ENCODE peak calls at places on chromosomes 4 and X, in seven cellular contexts. P is fibroblast of mammary gland; G is CD8-positive, alpha-beta T cell; D is brain microvascular endothelial cell; J is kidney; A is heart left ventricle; O is dorsolateral prefrontal cortex. R is an unnamed sample.

GRCh38 chrX:114581528-114582263 is 2.2 kb upstream of the HTR2C start:
- DNase-seq in G (no peak), O (no peak), D (no peak), J (no peak), A (no peak), P (no peak), R (no peak)

GRCh38 chrX:129934461-129934860 is 28.5 kb downstream of the UTP14A start:
- DNase-seq in O (peak; percentile 46), D (no peak), G (no peak), P (no peak), J (no peak), A (no peak), R (no peak)

GRCh38 chrX:104104676-104105075 is 7.6 kb upstream of the ZCCHC18 start:
- DNase-seq in P (no peak), J (no peak), G (no peak), D (no peak), O (no peak), A (no peak), R (no peak)

GRCh38 chrX:63656871-63657580 is 128.0 kb downstream of the ARHGEF9 start:
- DNase-seq in J (no peak), O (no peak), D (peak; percentile 82), G (no peak), P (peak; percentile 72), A (no peak), R (no peak)

GRCh38 chr4:109552240-109552639 is 7.8 kb upstream of the MCUB start:
- DNase-seq in G (no peak), O (no peak), J (no peak), P (no peak), D (no peak), A (no peak), R (no peak)

GRCh38 chrX:123731258-123731986 is 1.4 kb downstream of the THOC2 start:
- DNase-seq in D (peak; percentile 31), A (no peak), G (no peak), O (no peak), P (peak; percentile 35), J (no peak), R (peak; percentile 14)

GRCh38 chr4:173014113-173014558 is 154.5 kb upstream of the GALNT7 start:
- DNase-seq in A (no peak), D (peak; percentile 85), J (no peak), P (peak; percentile 83), O (peak; percentile 53), G (no peak), R (no peak)

GRCh38 chrX:1307626-1308340 is 28.8 kb upstream of the IL3RA start:
- DNase-seq in G (no peak), A (no peak), O (no peak), D (no peak), P (no peak), J (peak; percentile 4), R (no peak)

GRCh38 chr4:55546633-55547460 is at the start of gene CLOCK:
- DNase-seq in J (peak; percentile 96), P (peak; percentile 80), G (peak; percentile 90), A (peak; percentile 88), D (peak; percentile 70), O (peak; percentile 87), R (peak; percentile 93)

GRCh38 chrX:48021026-48021900 is 14.5 kb downstream of the SPACA5 start:
- DNase-seq in D (peak; percentile 73), A (peak; percentile 74), P (peak; percentile 80), G (peak; percentile 88), O (peak; percentile 62), J (peak; percentile 84), R (peak; percentile 87)

GRCh38 chr4:100147684-100148083 is 42.6 kb downstream of the DDIT4L start:
- DNase-seq in G (no peak), A (no peak), O (no peak), D (no peak), J (no peak), P (no peak), R (no peak)

GRCh38 chrX:64394874-64395567 is at the start of gene MTMR8:
- DNase-seq in A (peak; percentile 68), J (peak; percentile 89), O (peak; percentile 77), P (peak; percentile 38), G (peak; percentile 85), D (peak; percentile 41), R (peak; percentile 88)

GRCh38 chr4:37745946-37746345 is 59.8 kb upstream of the RELL1 start:
- DNase-seq in O (no peak), G (no peak), A (no peak), D (no peak), P (peak; percentile 63), J (no peak), R (no peak)

GRCh38 chrX:111511477-111511876 is at the start of gene SERTM2:
- DNase-seq in A (no peak), P (peak; percentile 4), D (no peak), O (no peak), J (no peak), G (no peak), R (no peak)

GRCh38 chr4:89001647-89002518 is 55.1 kb downstream of the FAM13A start:
- DNase-seq in O (no peak), J (no peak), P (no peak), A (no peak), D (no peak), G (no peak), R (no peak)

GRCh38 chr4:165288639-165289428 is 38.6 kb upstream of the MSMO1 start:
- DNase-seq in J (no peak), D (peak; percentile 56), O (no peak), G (no peak), P (peak; percentile 79), A (no peak), R (no peak)

GRCh38 chr4:184100297-184100885 is 117.3 kb downstream of the ENPP6 start:
- DNase-seq in A (peak; percentile 26), J (no peak), D (peak; percentile 5), O (peak; percentile 83), P (no peak), G (peak; percentile 53), R (peak; percentile 48)

GRCh38 chrX:71627588-71628404 is 9.5 kb upstream of the CXCR3 start:
- DNase-seq in G (no peak), J (no peak), O (no peak), A (no peak), D (no peak), P (peak; percentile 35), R (no peak)

GRCh38 chr4:6692379-6692778 is 1.3 kb upstream of the S100P start:
- DNase-seq in A (no peak), J (no peak), G (no peak), O (no peak), P (no peak), D (no peak), R (no peak)

GRCh38 chr4:6693274-6694176 is at the start of gene S100P:
- DNase-seq in P (no peak), A (no peak), G (no peak), J (peak; percentile 77), O (no peak), D (no peak), R (no peak)

GRCh38 chr4:6692806-6693205 is 872 bp upstream of the S100P start:
- DNase-seq in J (no peak), A (no peak), G (no peak), D (no peak), P (peak; percentile 42), O (no peak), R (no peak)

GRCh38 chr4:6695660-6696581 is 2.2 kb downstream of the S100P start:
- DNase-seq in G (peak; percentile 84), P (no peak), D (no peak), O (no peak), J (no peak), A (no peak), R (peak; percentile 35)

GRCh38 chr4:6694177-6694901 is 661 bp downstream of the S100P start:
- DNase-seq in A (no peak), J (no peak), P (no peak), G (no peak), D (no peak), O (no peak), R (no peak)
- H3K4me3 ChIP-seq in A (no peak overlapping the region), J (no peak overlapping the region), P (no peak overlapping the region), G (no peak overlapping the region), D (no peak overlapping the region), O (no peak overlapping the region), R (no peak overlapping the region)

DNA sequence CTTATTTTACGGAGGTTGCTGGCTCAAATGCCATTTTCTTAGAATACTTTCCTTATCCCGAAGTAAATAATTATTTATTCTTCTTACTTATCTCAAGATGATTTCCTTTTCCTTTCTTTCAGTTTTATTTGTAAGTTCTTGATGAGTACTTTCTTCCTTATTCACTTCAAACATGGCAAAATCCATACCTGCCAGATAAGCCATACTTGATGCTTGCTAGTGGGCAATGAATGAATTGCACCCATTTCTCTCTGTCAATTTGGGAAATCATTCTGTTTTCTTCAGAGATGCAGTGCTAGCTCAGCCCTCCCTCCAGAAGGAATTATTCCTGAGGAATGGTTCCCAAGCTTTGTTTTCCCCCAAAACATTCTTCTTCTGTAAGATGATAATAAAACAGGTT is 598.3 kb downstream of the SPRY1 start:
- DNase-seq in P (no peak), G (no peak), D (no peak), O (no peak), A (no peak), J (no peak), R (no peak)
- TF ChIP-seq CTCF in P (peak; percentile 36), G (no peak), D (peak; percentile 49), O (no peak), A (no peak), J (no peak), R (peak; percentile 21)

DNA sequence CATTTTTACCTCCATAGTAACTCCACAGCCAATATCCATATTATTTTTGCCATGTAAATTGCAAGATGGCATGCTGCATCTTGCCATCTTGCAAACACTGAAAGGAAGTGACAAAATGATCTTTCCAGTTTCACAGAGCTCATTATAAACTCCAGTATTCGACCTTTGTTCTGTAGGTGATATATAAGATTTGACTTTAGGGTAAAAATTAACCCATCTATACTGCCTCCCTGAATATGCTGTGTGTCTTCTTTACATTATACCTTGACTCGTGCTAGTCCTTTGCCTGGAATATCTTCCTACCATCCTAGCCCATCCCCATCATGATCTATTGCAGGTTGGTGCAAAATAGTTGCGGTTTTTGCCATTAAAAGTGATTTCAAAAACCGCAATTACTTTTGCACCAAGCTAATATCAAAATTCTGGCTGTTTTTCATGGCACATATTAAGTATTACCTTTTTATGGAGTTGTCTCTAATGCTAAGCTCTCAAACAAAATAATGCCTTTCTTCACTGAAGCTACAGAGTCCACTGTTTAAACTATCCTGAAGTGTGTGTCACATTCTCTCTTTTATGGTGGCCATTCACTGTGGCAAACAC is 161.1 kb downstream of the PCDH19 start:
- DNase-seq in O (no peak), D (no peak), G (no peak), P (no peak), J (no peak), A (no peak), R (no peak)
- H3K4me3 ChIP-seq in O (no peak overlapping the region), D (no peak overlapping the region), G (no peak overlapping the region), P (no peak overlapping the region), J (no peak overlapping the region), A (no peak overlapping the region), R (no peak overlapping the region)

DNA sequence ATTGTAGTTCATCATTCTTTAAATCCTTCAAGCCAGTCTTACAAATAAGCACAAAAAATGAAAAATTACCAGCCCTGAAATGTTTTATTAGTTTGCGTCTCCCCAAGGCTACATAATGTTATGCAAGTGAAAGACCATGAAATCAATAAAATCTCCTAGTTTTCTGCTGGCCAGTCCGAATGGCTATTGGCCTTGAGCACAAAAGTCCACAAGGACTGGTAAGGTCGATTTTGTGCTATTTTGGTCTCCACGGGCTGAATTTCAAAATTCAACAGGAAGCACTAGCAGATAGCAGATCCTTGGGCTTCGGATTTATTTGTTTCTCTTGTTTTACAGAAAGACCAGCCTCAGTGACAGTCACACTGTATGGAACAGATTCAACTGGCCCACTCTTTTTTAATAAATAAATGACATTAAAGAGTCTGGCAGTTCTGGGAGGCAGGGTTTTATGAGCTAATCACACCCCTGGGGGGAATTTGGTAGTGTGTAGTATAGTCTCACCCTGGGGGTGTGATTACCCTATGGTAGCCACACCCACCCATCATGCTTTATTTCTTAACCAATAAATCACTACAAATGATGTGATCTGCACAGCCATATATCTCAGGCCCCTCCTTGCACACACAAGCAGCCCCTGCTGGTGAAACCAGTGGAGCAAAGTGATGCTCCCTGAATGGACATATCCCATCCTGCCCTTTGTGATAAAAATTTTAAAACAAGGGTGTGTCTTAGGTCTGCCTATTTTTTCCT is 51.1 kb upstream of the TMEM33 start:
- DNase-seq in A (no peak), G (no peak), O (no peak), P (no peak), D (no peak), J (no peak), R (no peak)
- TF ChIP-seq CTCF in A (no peak), G (no peak), O (no peak), P (no peak), D (peak; percentile 38), J (no peak), R (no peak)

R was measured in GM12865.